ENCODE peak calls at places on chromosomes 3 and 15, in six cellular contexts. L, E, W, D, B and Q are unnamed samples.

GRCh38 chr15:72991026-72991425 is 61.2 kb upstream of the NEO1 start:
- DNase-seq in L (no peak), E (no peak), W (peak; percentile 27), D (no peak), B (no peak), Q (peak; percentile 53)

GRCh38 chr3:49283997-49284396 is 7.0 kb upstream of the C3orf62 start:
- DNase-seq in L (no peak), E (no peak), W (no peak), D (no peak), B (no peak), Q (no peak)

GRCh38 chr15:60223161-60223560 is 174.6 kb downstream of the ANXA2 start:
- DNase-seq in L (no peak), E (no peak), W (no peak), D (no peak), B (no peak), Q (no peak)

GRCh38 chr3:122572940-122573412 is 4.5 kb upstream of the PARP15 start:
- DNase-seq in L (no peak), E (no peak), W (peak; percentile 65), D (no peak), B (no peak), Q (peak; percentile 50)

GRCh38 chr3:150603888-150604319 is 783 bp downstream of the SELENOT start:
- DNase-seq in L (no peak), E (no peak), W (no peak), D (no peak), B (no peak), Q (no peak)

GRCh38 chr3:124026516-124026915 is 34.6 kb upstream of the ROPN1 start:
- DNase-seq in L (no peak), E (no peak), W (no peak), D (no peak), B (no peak), Q (no peak)

GRCh38 chr3:32961189-32961715 is 9.8 kb downstream of the CCR4 start:
- DNase-seq in L (no peak), E (no peak), W (no peak), D (no peak), B (peak; percentile 41), Q (no peak)

GRCh38 chr15:63636518-63637061 is 39.4 kb downstream of the FBXL22 start:
- DNase-seq in L (no peak), E (no peak), W (no peak), D (no peak), B (no peak), Q (no peak)

GRCh38 chr3:59436164-59436958 is 386.5 kb upstream of the CFAP20DC start:
- DNase-seq in L (no peak), E (no peak), W (no peak), D (no peak), B (no peak), Q (no peak)

GRCh38 chr15:38828031-38828532 is 263.5 kb upstream of the RASGRP1 start:
- DNase-seq in L (no peak), E (no peak), W (peak; percentile 78), D (no peak), B (no peak), Q (peak; percentile 16)

GRCh38 chr15:87762110-87762509 is 494.4 kb downstream of the NTRK3 start:
- DNase-seq in L (no peak), E (no peak), W (peak; percentile 28), D (no peak), B (no peak), Q (peak; percentile 43)

GRCh38 chr15:40240619-40241304 is 1.9 kb downstream of the PAK6 start:
- DNase-seq in L (no peak), E (no peak), W (no peak), D (no peak), B (no peak), Q (no peak)

GRCh38 chr3:190155752-190156151 is 35.1 kb upstream of the P3H2 start:
- DNase-seq in L (no peak), E (no peak), W (peak; percentile 25), D (no peak), B (no peak), Q (no peak)

GRCh38 chr15:76636059-76636458 is 269.1 kb downstream of the SCAPER start:
- DNase-seq in L (no peak), E (no peak), W (peak; percentile 17), D (no peak), B (no peak), Q (peak; percentile 3)

GRCh38 chr3:33717616-33717865 is 513 bp downstream of the CLASP2 start:
- DNase-seq in L (peak; percentile 75), E (peak; percentile 32), W (peak; percentile 71), D (peak; percentile 57), B (no peak), Q (no peak)